ENCODE peak calls at places on chromosomes 16 and 17, in nine cellular contexts. One of them, this sample, is unnamed.

GRCh38 chr17:72336026-72336803 is 215.4 kb downstream of the SOX9 start:
- DNase-seq in activated T-cell treated with anti-CD3 and anti-CD28 coated beads, Interleukin-2, amount 50 U/mL, for 72 hours: no peak
- DNase-seq in AG10803: no peak
- DNase-seq in Panc1: no peak
- DNase-seq in stimulated activated CD4-positive, alpha-beta T cell treated with anti-CD3 and anti-CD28 coated beads, Interleukin-4, amount 100 ng/mL, for 4 hours: no peak
- DNase-seq in T-helper 1 cell: no peak
- DNase-seq in activated T-helper 1 cell treated with Interleukin-2 at 50 U/mL for 16 hours: no peak
- DNase-seq in anterior cingulate cortex: peak
- DNase-seq in activated CD8-positive, alpha-beta T cell treated with anti-CD3 and anti-CD28 coated beads, Interleukin-2, amount 10 ng/mL, durations not matched to agents 7 days and 5 days: no peak
- DNase-seq in this sample: no peak

GRCh38 chr17:30318190-30318589 is 15.7 kb downstream of the TMIGD1 start:
- DNase-seq in anterior cingulate cortex: no peak
- DNase-seq in Panc1: no peak
- DNase-seq in stimulated activated CD4-positive, alpha-beta T cell treated with anti-CD3 and anti-CD28 coated beads, Interleukin-4, amount 100 ng/mL, for 4 hours: no peak
- DNase-seq in activated T-helper 1 cell treated with Interleukin-2 at 50 U/mL for 16 hours: no peak
- DNase-seq in AG10803: no peak
- DNase-seq in T-helper 1 cell: no peak
- DNase-seq in activated T-cell treated with anti-CD3 and anti-CD28 coated beads, Interleukin-2, amount 50 U/mL, for 72 hours: no peak
- DNase-seq in activated CD8-positive, alpha-beta T cell treated with anti-CD3 and anti-CD28 coated beads, Interleukin-2, amount 10 ng/mL, durations not matched to agents 7 days and 5 days: no peak
- DNase-seq in this sample: no peak

GRCh38 chr16:3458278-3458851 is 14.9 kb downstream of the NAA60 start:
- DNase-seq in AG10803: peak
- DNase-seq in Panc1: no peak
- DNase-seq in stimulated activated CD4-positive, alpha-beta T cell treated with anti-CD3 and anti-CD28 coated beads, Interleukin-4, amount 100 ng/mL, for 4 hours: no peak
- DNase-seq in activated T-cell treated with anti-CD3 and anti-CD28 coated beads, Interleukin-2, amount 50 U/mL, for 72 hours: peak
- DNase-seq in T-helper 1 cell: no peak
- DNase-seq in activated CD8-positive, alpha-beta T cell treated with anti-CD3 and anti-CD28 coated beads, Interleukin-2, amount 10 ng/mL, durations not matched to agents 7 days and 5 days: peak
- DNase-seq in anterior cingulate cortex: no peak
- DNase-seq in activated T-helper 1 cell treated with Interleukin-2 at 50 U/mL for 16 hours: no peak
- DNase-seq in this sample: no peak

GRCh38 chr17:16924701-16925440 is 47.0 kb downstream of the TNFRSF13B start:
- DNase-seq in AG10803: no peak
- DNase-seq in activated T-helper 1 cell treated with Interleukin-2 at 50 U/mL for 16 hours: no peak
- DNase-seq in activated CD8-positive, alpha-beta T cell treated with anti-CD3 and anti-CD28 coated beads, Interleukin-2, amount 10 ng/mL, durations not matched to agents 7 days and 5 days: no peak
- DNase-seq in activated T-cell treated with anti-CD3 and anti-CD28 coated beads, Interleukin-2, amount 50 U/mL, for 72 hours: no peak
- DNase-seq in anterior cingulate cortex: no peak
- DNase-seq in stimulated activated CD4-positive, alpha-beta T cell treated with anti-CD3 and anti-CD28 coated beads, Interleukin-4, amount 100 ng/mL, for 4 hours: no peak
- DNase-seq in Panc1: no peak
- DNase-seq in T-helper 1 cell: no peak
- DNase-seq in this sample: no peak

GRCh38 chr17:78991906-78992532 is 12.3 kb upstream of the LGALS3BP start:
- DNase-seq in activated T-helper 1 cell treated with Interleukin-2 at 50 U/mL for 16 hours: no peak
- DNase-seq in anterior cingulate cortex: no peak
- DNase-seq in Panc1: no peak
- DNase-seq in activated CD8-positive, alpha-beta T cell treated with anti-CD3 and anti-CD28 coated beads, Interleukin-2, amount 10 ng/mL, durations not matched to agents 7 days and 5 days: no peak
- DNase-seq in stimulated activated CD4-positive, alpha-beta T cell treated with anti-CD3 and anti-CD28 coated beads, Interleukin-4, amount 100 ng/mL, for 4 hours: no peak
- DNase-seq in AG10803: no peak
- DNase-seq in activated T-cell treated with anti-CD3 and anti-CD28 coated beads, Interleukin-2, amount 50 U/mL, for 72 hours: no peak
- DNase-seq in T-helper 1 cell: no peak
- DNase-seq in this sample: no peak

GRCh38 chr17:76363107-76363801 is 9.5 kb upstream of the PRPSAP1 start:
- DNase-seq in activated CD8-positive, alpha-beta T cell treated with anti-CD3 and anti-CD28 coated beads, Interleukin-2, amount 10 ng/mL, durations not matched to agents 7 days and 5 days: no peak
- DNase-seq in stimulated activated CD4-positive, alpha-beta T cell treated with anti-CD3 and anti-CD28 coated beads, Interleukin-4, amount 100 ng/mL, for 4 hours: no peak
- DNase-seq in AG10803: no peak
- DNase-seq in Panc1: no peak
- DNase-seq in activated T-helper 1 cell treated with Interleukin-2 at 50 U/mL for 16 hours: no peak
- DNase-seq in T-helper 1 cell: no peak
- DNase-seq in activated T-cell treated with anti-CD3 and anti-CD28 coated beads, Interleukin-2, amount 50 U/mL, for 72 hours: no peak
- DNase-seq in anterior cingulate cortex: no peak
- DNase-seq in this sample: no peak

GRCh38 chr17:63029520-63029919 is 63.5 kb downstream of the TANC2 start:
- DNase-seq in Panc1: no peak
- DNase-seq in activated T-cell treated with anti-CD3 and anti-CD28 coated beads, Interleukin-2, amount 50 U/mL, for 72 hours: no peak
- DNase-seq in T-helper 1 cell: no peak
- DNase-seq in AG10803: peak
- DNase-seq in anterior cingulate cortex: no peak
- DNase-seq in activated T-helper 1 cell treated with Interleukin-2 at 50 U/mL for 16 hours: no peak
- DNase-seq in stimulated activated CD4-positive, alpha-beta T cell treated with anti-CD3 and anti-CD28 coated beads, Interleukin-4, amount 100 ng/mL, for 4 hours: no peak
- DNase-seq in activated CD8-positive, alpha-beta T cell treated with anti-CD3 and anti-CD28 coated beads, Interleukin-2, amount 10 ng/mL, durations not matched to agents 7 days and 5 days: no peak
- DNase-seq in this sample: no peak

GRCh38 chr17:40433551-40434384 is 9.5 kb upstream of the IGFBP4 start:
- DNase-seq in activated T-cell treated with anti-CD3 and anti-CD28 coated beads, Interleukin-2, amount 50 U/mL, for 72 hours: peak
- DNase-seq in anterior cingulate cortex: no peak
- DNase-seq in activated CD8-positive, alpha-beta T cell treated with anti-CD3 and anti-CD28 coated beads, Interleukin-2, amount 10 ng/mL, durations not matched to agents 7 days and 5 days: peak
- DNase-seq in Panc1: no peak
- DNase-seq in AG10803: no peak
- DNase-seq in activated T-helper 1 cell treated with Interleukin-2 at 50 U/mL for 16 hours: no peak
- DNase-seq in stimulated activated CD4-positive, alpha-beta T cell treated with anti-CD3 and anti-CD28 coated beads, Interleukin-4, amount 100 ng/mL, for 4 hours: no peak
- DNase-seq in T-helper 1 cell: no peak
- DNase-seq in this sample: peak

GRCh38 chr17:64403881-64404460 is 13.3 kb upstream of the PECAM1 start:
- DNase-seq in Panc1: no peak
- DNase-seq in activated T-helper 1 cell treated with Interleukin-2 at 50 U/mL for 16 hours: no peak
- DNase-seq in AG10803: no peak
- DNase-seq in activated T-cell treated with anti-CD3 and anti-CD28 coated beads, Interleukin-2, amount 50 U/mL, for 72 hours: no peak
- DNase-seq in anterior cingulate cortex: no peak
- DNase-seq in stimulated activated CD4-positive, alpha-beta T cell treated with anti-CD3 and anti-CD28 coated beads, Interleukin-4, amount 100 ng/mL, for 4 hours: no peak
- DNase-seq in activated CD8-positive, alpha-beta T cell treated with anti-CD3 and anti-CD28 coated beads, Interleukin-2, amount 10 ng/mL, durations not matched to agents 7 days and 5 days: no peak
- DNase-seq in T-helper 1 cell: no peak
- DNase-seq in this sample: no peak

GRCh38 chr16:12674096-12674495 is 129.6 kb downstream of the CPPED1 start:
- DNase-seq in anterior cingulate cortex: no peak
- DNase-seq in activated T-cell treated with anti-CD3 and anti-CD28 coated beads, Interleukin-2, amount 50 U/mL, for 72 hours: no peak
- DNase-seq in activated T-helper 1 cell treated with Interleukin-2 at 50 U/mL for 16 hours: no peak
- DNase-seq in AG10803: peak
- DNase-seq in activated CD8-positive, alpha-beta T cell treated with anti-CD3 and anti-CD28 coated beads, Interleukin-2, amount 10 ng/mL, durations not matched to agents 7 days and 5 days: no peak
- DNase-seq in Panc1: no peak
- DNase-seq in stimulated activated CD4-positive, alpha-beta T cell treated with anti-CD3 and anti-CD28 coated beads, Interleukin-4, amount 100 ng/mL, for 4 hours: no peak
- DNase-seq in T-helper 1 cell: no peak
- DNase-seq in this sample: no peak

GRCh38 chr17:62807812-62808575 is at the start of gene MARCHF10:
- DNase-seq in T-helper 1 cell: peak
- DNase-seq in activated T-helper 1 cell treated with Interleukin-2 at 50 U/mL for 16 hours: no peak
- DNase-seq in AG10803: no peak
- DNase-seq in activated CD8-positive, alpha-beta T cell treated with anti-CD3 and anti-CD28 coated beads, Interleukin-2, amount 10 ng/mL, durations not matched to agents 7 days and 5 days: peak
- DNase-seq in Panc1: no peak
- DNase-seq in activated T-cell treated with anti-CD3 and anti-CD28 coated beads, Interleukin-2, amount 50 U/mL, for 72 hours: peak
- DNase-seq in anterior cingulate cortex: no peak
- DNase-seq in stimulated activated CD4-positive, alpha-beta T cell treated with anti-CD3 and anti-CD28 coated beads, Interleukin-4, amount 100 ng/mL, for 4 hours: peak
- DNase-seq in this sample: no peak

GRCh38 chr16:24700549-24701392 is 28.7 kb upstream of the TNRC6A start:
- DNase-seq in anterior cingulate cortex: peak
- DNase-seq in activated CD8-positive, alpha-beta T cell treated with anti-CD3 and anti-CD28 coated beads, Interleukin-2, amount 10 ng/mL, durations not matched to agents 7 days and 5 days: no peak
- DNase-seq in T-helper 1 cell: no peak
- DNase-seq in Panc1: peak
- DNase-seq in activated T-cell treated with anti-CD3 and anti-CD28 coated beads, Interleukin-2, amount 50 U/mL, for 72 hours: no peak
- DNase-seq in stimulated activated CD4-positive, alpha-beta T cell treated with anti-CD3 and anti-CD28 coated beads, Interleukin-4, amount 100 ng/mL, for 4 hours: no peak
- DNase-seq in AG10803: peak
- DNase-seq in activated T-helper 1 cell treated with Interleukin-2 at 50 U/mL for 16 hours: no peak
- DNase-seq in this sample: no peak

GRCh38 chr17:4728124-4728523 is 3.1 kb upstream of the MED11 start:
- DNase-seq in anterior cingulate cortex: no peak
- DNase-seq in Panc1: no peak
- DNase-seq in AG10803: no peak
- DNase-seq in T-helper 1 cell: no peak
- DNase-seq in activated T-helper 1 cell treated with Interleukin-2 at 50 U/mL for 16 hours: no peak
- DNase-seq in activated CD8-positive, alpha-beta T cell treated with anti-CD3 and anti-CD28 coated beads, Interleukin-2, amount 10 ng/mL, durations not matched to agents 7 days and 5 days: no peak
- DNase-seq in stimulated activated CD4-positive, alpha-beta T cell treated with anti-CD3 and anti-CD28 coated beads, Interleukin-4, amount 100 ng/mL, for 4 hours: no peak
- DNase-seq in activated T-cell treated with anti-CD3 and anti-CD28 coated beads, Interleukin-2, amount 50 U/mL, for 72 hours: peak
- DNase-seq in this sample: no peak

GRCh38 chr17:58249270-58250133 is 11.1 kb downstream of the LPO start:
- DNase-seq in activated CD8-positive, alpha-beta T cell treated with anti-CD3 and anti-CD28 coated beads, Interleukin-2, amount 10 ng/mL, durations not matched to agents 7 days and 5 days: peak
- DNase-seq in stimulated activated CD4-positive, alpha-beta T cell treated with anti-CD3 and anti-CD28 coated beads, Interleukin-4, amount 100 ng/mL, for 4 hours: peak
- DNase-seq in activated T-helper 1 cell treated with Interleukin-2 at 50 U/mL for 16 hours: peak
- DNase-seq in anterior cingulate cortex: peak
- DNase-seq in AG10803: peak
- DNase-seq in Panc1: peak
- DNase-seq in activated T-cell treated with anti-CD3 and anti-CD28 coated beads, Interleukin-2, amount 50 U/mL, for 72 hours: peak
- DNase-seq in T-helper 1 cell: peak
- DNase-seq in this sample: peak